ENCODE peak calls at places on chromosomes 7 and 10, in four cellular contexts. S is NCI-H2081 treated with DMSO at 0.1 percent for 48 hours, O is GM20000, L is T-cell. Q is an unnamed sample.

GRCh38 chr10:35040761-35041501 is 49.2 kb downstream of the CUL2 start:
- DNase-seq in S (no peak), O (no peak), L (no peak), Q (no peak)

GRCh38 chr10:121734517-121735137 is 136.4 kb upstream of the FGFR2 start:
- DNase-seq in S (no peak), O (peak; percentile 56), L (no peak), Q (no peak)

GRCh38 chr10:97575101-97575668 is 2.6 kb downstream of the ANKRD2 start:
- DNase-seq in S (no peak), O (no peak), L (no peak), Q (no peak)

GRCh38 chr7:47332213-47332612 is 249.7 kb downstream of the TNS3 start:
- DNase-seq in S (no peak), O (no peak), L (no peak), Q (no peak)

GRCh38 chr10:49347827-49348226 is 48.1 kb downstream of the DRGX start:
- DNase-seq in S (no peak), O (no peak), L (no peak), Q (no peak)

GRCh38 chr7:129825005-129825553 is 127.7 kb downstream of the UBE2H start:
- DNase-seq in S (peak; percentile 91), O (peak; percentile 62), L (peak; percentile 9), Q (peak; percentile 47)

GRCh38 chr7:139784643-139785042 is 6.8 kb upstream of the HIPK2 start:
- DNase-seq in S (no peak), O (no peak), L (no peak), Q (no peak)

GRCh38 chr10:88582806-88583583 is at the start of gene RNLS:
- DNase-seq in S (no peak), O (peak; percentile 68), L (peak; percentile 70), Q (peak; percentile 52)

GRCh38 chr10:52308251-52309031 is 5.6 kb upstream of the DKK1 start:
- DNase-seq in S (no peak), O (peak; percentile 71), L (no peak), Q (no peak)

GRCh38 chr10:69329721-69330178 is 51.5 kb downstream of the HK1 start:
- DNase-seq in S (no peak), O (no peak), L (no peak), Q (no peak)

GRCh38 chr10:119449760-119450461 is 92.6 kb downstream of the RGS10 start:
- DNase-seq in S (no peak), O (peak; percentile 48), L (no peak), Q (no peak)

GRCh38 chr10:28997736-28998135 is 291.1 kb upstream of the LYZL1 start:
- DNase-seq in S (no peak), O (no peak), L (no peak), Q (no peak)

GRCh38 chr7:126803990-126804389 is 448.8 kb downstream of the GRM8 start:
- DNase-seq in S (no peak), O (no peak), L (no peak), Q (no peak)

GRCh38 chr10:103448751-103449150 is 3.4 kb downstream of the CALHM2 start:
- DNase-seq in S (no peak), O (no peak), L (no peak), Q (no peak)

GRCh38 chr10:132054564-132054963 is 11.2 kb upstream of the JAKMIP3 start:
- DNase-seq in S (no peak), O (no peak), L (no peak), Q (no peak)

GRCh38 chr10:98016781-98017475 is 13.5 kb downstream of the CRTAC1 start:
- DNase-seq in S (no peak), O (no peak), L (no peak), Q (no peak)

GRCh38 chr7:98222533-98223195 is 11.4 kb downstream of the BHLHA15 start:
- DNase-seq in S (no peak), O (no peak), L (no peak), Q (no peak)

GRCh38 chr10:62183857-62184805 is 84.5 kb downstream of the RTKN2 start:
- DNase-seq in S (no peak), O (no peak), L (no peak), Q (no peak)

GRCh38 chr7:9250876-9251275 is 817.5 kb downstream of the NXPH1 start:
- DNase-seq in S (no peak), O (no peak), L (no peak), Q (no peak)

GRCh38 chr10:83984256-83984640 is 155.1 kb upstream of the GHITM start:
- DNase-seq in S (no peak), O (no peak), L (no peak), Q (no peak)

GRCh38 chr10:110081914-110082313 is 74.1 kb downstream of the ADD3 start:
- DNase-seq in S (peak; percentile 7), O (no peak), L (no peak), Q (no peak)

GRCh38 chr7:114414151-114415053 is at the start of gene FOXP2:
- DNase-seq in S (peak; percentile 82), O (no peak), L (no peak), Q (no peak)

GRCh38 chr10:129872001-129872400 is 92.1 kb downstream of the EBF3 start:
- DNase-seq in S (no peak), O (no peak), L (no peak), Q (no peak)

GRCh38 chr7:83105948-83106347 is 56.7 kb downstream of the PCLO start:
- DNase-seq in S (no peak), O (no peak), L (no peak), Q (no peak)

GRCh38 chr7:158093156-158093796 is 494.3 kb downstream of the PTPRN2 start:
- DNase-seq in S (no peak), O (no peak), L (no peak), Q (no peak)

GRCh38 chr10:67518756-67519155 is 177.2 kb downstream of the CTNNA3 start:
- DNase-seq in S (no peak), O (no peak), L (no peak), Q (no peak)